ENCODE peak calls at places on chromosomes 16 and 17, in five cellular contexts. Q is SK-N-SH, H is GM12891, J is K562, S is H1. T is an unnamed sample.

GRCh38 chr17:56320443-56320842 is 167.2 kb downstream of the ANKFN1 start:
- DNase-seq in Q (no peak), H (no peak), J (no peak), S (peak; percentile 29), T (no peak)

GRCh38 chr16:50673496-50674275 is 7.4 kb downstream of the SNX20 start:
- DNase-seq in Q (no peak), H (no peak), J (no peak), S (no peak), T (no peak)

GRCh38 chr17:68239967-68240366 is 7.9 kb upstream of the AMZ2 start:
- DNase-seq in Q (no peak), H (no peak), J (no peak), S (no peak), T (no peak)

GRCh38 chr17:35368086-35368824 is 5.2 kb downstream of the SLFN11 start:
- DNase-seq in Q (no peak), H (peak; percentile 31), J (no peak), S (no peak), T (peak; percentile 41)

GRCh38 chr16:12207939-12208338 is 231.4 kb downstream of the SNX29 start:
- DNase-seq in Q (no peak), H (no peak), J (no peak), S (no peak), T (no peak)

GRCh38 chr17:80561541-80562114 is 17.0 kb downstream of the RPTOR start:
- DNase-seq in Q (no peak), H (no peak), J (no peak), S (no peak), T (no peak)

GRCh38 chr17:29840884-29841283 is 89.1 kb downstream of the SSH2 start:
- DNase-seq in Q (no peak), H (no peak), J (no peak), S (no peak), T (no peak)

GRCh38 chr16:19886061-19886792 is 1.6 kb upstream of the GPRC5B start:
- DNase-seq in Q (peak; percentile 70), H (peak; percentile 46), J (peak; percentile 56), S (peak; percentile 68), T (peak; percentile 38)

GRCh38 chr16:30065943-30066881 is 652 bp downstream of the ALDOA start:
- DNase-seq in Q (peak; percentile 31), H (no peak), J (peak; percentile 74), S (no peak), T (no peak)

GRCh38 chr16:85234310-85235235 is 122.3 kb upstream of the CIBAR2 start:
- DNase-seq in Q (peak; percentile 96), H (no peak), J (peak; percentile 98), S (peak; percentile 74), T (no peak)

GRCh38 chr17:18039535-18040286 is 503 bp downstream of the GID4 start:
- DNase-seq in Q (peak; percentile 91), H (peak; percentile 34), J (no peak), S (no peak), T (peak; percentile 38)

GRCh38 chr16:30844346-30844670 is 49.6 kb downstream of the BCL7C start:
- DNase-seq in Q (no peak), H (no peak), J (no peak), S (no peak), T (no peak)

GRCh38 chr17:27754549-27754948 is 45.8 kb downstream of the NOS2 start:
- DNase-seq in Q (no peak), H (no peak), J (no peak), S (no peak), T (no peak)

GRCh38 chr16:11253009-11253994 is 2.7 kb downstream of the SOCS1 start:
- DNase-seq in Q (no peak), H (no peak), J (peak; percentile 36), S (no peak), T (no peak)

GRCh38 chr17:31394544-31394943 is 3.1 kb downstream of the RAB11FIP4 start:
- DNase-seq in Q (no peak), H (peak; percentile 54), J (peak; percentile 73), S (peak; percentile 53), T (no peak)

GRCh38 chr16:70588565-70588964 is 57.8 kb upstream of the IL34 start:
- DNase-seq in Q (no peak), H (no peak), J (no peak), S (no peak), T (no peak)

GRCh38 chr17:17718251-17718650 is 37.0 kb downstream of the RAI1 start:
- DNase-seq in Q (no peak), H (no peak), J (no peak), S (no peak), T (no peak)

GRCh38 chr17:14886200-14886739 is 378.9 kb downstream of the PMP22 start:
- DNase-seq in Q (no peak), H (no peak), J (no peak), S (peak; percentile 0), T (no peak)

GRCh38 chr16:84205976-84206691 is 15.2 kb downstream of the ADAD2 start:
- DNase-seq in Q (no peak), H (no peak), J (no peak), S (no peak), T (no peak)

DNA sequence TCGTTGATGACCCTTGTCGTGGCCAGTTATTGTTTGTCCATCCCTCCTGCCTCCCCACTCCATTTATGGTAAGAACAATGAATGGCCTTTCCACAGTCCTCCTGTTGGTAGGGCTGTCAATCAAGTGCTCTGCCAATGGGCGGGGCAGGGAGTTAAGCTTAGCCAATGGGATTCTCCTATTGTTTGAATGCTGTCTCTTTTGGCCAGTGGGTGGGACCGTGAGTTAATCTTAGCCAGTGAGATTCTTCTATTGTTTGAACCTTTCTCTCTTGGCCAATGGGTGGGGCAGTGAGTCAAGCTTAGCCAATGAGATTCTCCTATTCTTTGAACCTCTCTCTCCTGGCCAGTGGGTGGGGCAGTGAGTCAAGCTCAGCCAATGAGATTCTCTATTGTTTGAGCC is 85.4 kb downstream of the IRX3 start:
- DNase-seq in Q (no peak), H (no peak), J (peak; percentile 36), S (no peak), T (no peak)
- TF ChIP-seq TAF1 in Q (no peak), H (no peak), J (no peak), S (no peak), T (no peak)

GRCh38 chr16:68348645-68349445 is 38.0 kb downstream of the PRMT7 start:
- DNase-seq in Q (no peak), H (no peak), J (no peak), S (no peak), T (no peak)

GRCh38 chr16:68347605-68348004 is 36.8 kb downstream of the PRMT7 start:
- DNase-seq in Q (no peak), H (no peak), J (no peak), S (no peak), T (no peak)

GRCh38 chr16:68345351-68345810 is 34.6 kb downstream of the PRMT7 start:
- DNase-seq in Q (no peak), H (no peak), J (no peak), S (no peak), T (no peak)

GRCh38 chr16:68345958-68346635 is 35.3 kb downstream of the PRMT7 start:
- DNase-seq in Q (peak; percentile 33), H (no peak), J (no peak), S (no peak), T (no peak)

GRCh38 chr16:68346892-68347480 is 36.2 kb downstream of the PRMT7 start:
- DNase-seq in Q (no peak), H (no peak), J (no peak), S (no peak), T (no peak)
- TF ChIP-seq TAF1 in Q (no peak), H (no peak), J (no peak), S (no peak), T (no peak)

GRCh38 chr16:88926374-88926990 is 50.5 kb downstream of the CBFA2T3 start:
- DNase-seq in Q (no peak), H (no peak), J (no peak), S (no peak), T (no peak)

GRCh38 chr16:88923450-88923849 is 53.6 kb downstream of the CBFA2T3 start:
- DNase-seq in Q (no peak), H (no peak), J (no peak), S (no peak), T (no peak)

GRCh38 chr16:88923926-88924833 is 52.8 kb downstream of the CBFA2T3 start:
- DNase-seq in Q (no peak), H (no peak), J (no peak), S (no peak), T (no peak)

GRCh38 chr16:88925540-88925887 is 51.5 kb downstream of the CBFA2T3 start:
- DNase-seq in Q (no peak), H (no peak), J (no peak), S (no peak), T (no peak)

DNA sequence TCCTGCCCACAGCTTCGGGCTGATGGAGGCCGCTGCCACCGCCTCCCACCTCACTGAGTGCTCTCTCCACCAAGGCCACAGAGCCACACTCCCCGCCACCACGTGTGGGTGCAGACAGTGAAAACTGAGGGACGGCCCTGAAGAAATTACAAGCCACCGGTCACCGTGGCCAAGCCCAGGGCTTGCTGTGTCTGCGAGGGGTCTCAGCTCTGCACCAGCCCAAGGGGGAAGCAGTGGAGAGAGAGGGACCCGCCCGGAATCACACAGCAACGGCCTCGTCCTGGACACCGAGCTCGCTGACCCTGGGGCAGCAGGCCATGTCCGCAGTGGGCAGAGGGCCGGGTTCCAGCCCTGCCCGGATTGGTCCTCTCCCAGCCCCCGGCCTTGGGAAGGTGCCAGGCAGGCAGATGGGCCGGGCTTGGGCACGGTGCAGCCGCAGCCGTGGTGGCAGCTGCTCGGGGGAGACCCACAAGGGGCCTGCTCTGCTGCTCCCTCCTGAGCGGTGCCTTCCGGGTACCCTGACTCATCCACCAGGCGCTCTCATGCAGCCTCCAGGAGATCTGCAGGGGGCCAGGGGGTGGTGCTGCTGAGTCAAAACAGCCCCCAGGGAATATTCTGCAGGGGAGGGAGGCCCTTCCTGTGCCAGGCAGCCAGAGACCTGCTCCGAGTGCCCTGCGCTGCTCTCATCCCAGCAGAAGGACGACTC is 52.0 kb downstream of the CBFA2T3 start:
- DNase-seq in Q (peak; percentile 80), H (peak; percentile 88), J (peak; percentile 47), S (peak; percentile 49), T (peak; percentile 74)
- TF ChIP-seq TAF1 in Q (no peak), H (no peak), J (no peak), S (no peak), T (no peak)

DNA sequence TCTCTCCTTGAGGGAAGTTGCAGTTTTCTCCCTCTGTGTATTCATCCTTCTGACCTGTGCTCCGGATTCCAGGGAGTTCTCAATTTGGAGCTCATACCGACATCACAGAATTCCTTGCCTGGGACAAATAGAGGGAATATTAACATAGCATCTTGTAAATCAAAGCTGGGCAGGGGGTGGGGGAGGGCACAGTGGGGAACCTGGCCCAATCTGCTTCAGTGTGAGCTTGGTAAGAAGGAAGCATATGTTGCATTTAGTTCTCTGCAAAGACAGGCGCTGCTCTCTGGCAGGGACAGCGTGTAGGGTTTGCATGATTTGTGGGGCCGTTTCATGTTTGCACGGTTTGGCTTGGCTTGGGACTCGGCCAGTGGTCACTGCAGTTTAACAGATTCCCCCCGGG is 177.9 kb downstream of the WWOX start:
- DNase-seq in Q (peak; percentile 3), H (no peak), J (no peak), S (peak; percentile 25), T (no peak)
- TF ChIP-seq TAF1 in Q (no peak), H (no peak), J (no peak), S (no peak), T (no peak)

GRCh38 chr17:47277921-47278320 is 24.3 kb downstream of the ITGB3 start:
- DNase-seq in Q (no peak), H (no peak), J (no peak), S (no peak), T (no peak)

GRCh38 chr17:47274319-47275069 is 20.9 kb downstream of the ITGB3 start:
- DNase-seq in Q (no peak), H (no peak), J (no peak), S (no peak), T (no peak)

GRCh38 chr17:47275245-47275984 is 21.8 kb downstream of the ITGB3 start:
- DNase-seq in Q (peak; percentile 93), H (no peak), J (peak; percentile 73), S (no peak), T (no peak)

GRCh38 chr17:47276868-47277267 is 23.2 kb downstream of the ITGB3 start:
- DNase-seq in Q (no peak), H (no peak), J (no peak), S (no peak), T (no peak)

GRCh38 chr17:47276444-47276843 is 22.8 kb downstream of the ITGB3 start:
- DNase-seq in Q (no peak), H (no peak), J (no peak), S (no peak), T (no peak)
- TF ChIP-seq TAF1 in Q (no peak), H (no peak), J (no peak), S (no peak), T (no peak)

T was measured in GM12892.